ENCODE peak calls at places on chromosomes 6 and 20, in ten cellular contexts. H, W, R, Q, J, P, I, V, A and F are unnamed samples.

GRCh38 chr6:108844632-108845031 is 3.6 kb upstream of the ARMC2 start:
- DNase-seq in H (no peak), W (no peak), R (no peak), Q (no peak), J (no peak), P (no peak), I (no peak), V (no peak), A (no peak), F (no peak)

GRCh38 chr6:54085526-54085925 is 25.7 kb upstream of the MLIP start:
- DNase-seq in H (peak; percentile 62), W (peak; percentile 7), R (no peak), Q (no peak), J (no peak), P (no peak), I (no peak), V (no peak), A (no peak), F (no peak)

GRCh38 chr6:40185486-40185885 is 251.2 kb upstream of the MOCS1 start:
- DNase-seq in H (no peak), W (no peak), R (no peak), Q (no peak), J (no peak), P (no peak), I (no peak), V (no peak), A (no peak), F (no peak)

GRCh38 chr20:32626859-32627636 is 41.9 kb upstream of the NOL4L start:
- DNase-seq in H (peak; percentile 35), W (peak; percentile 68), R (no peak), Q (no peak), J (peak; percentile 20), P (no peak), I (no peak), V (no peak), A (no peak), F (peak; percentile 64)

GRCh38 chr6:106626485-106626884 is 2.8 kb downstream of the RTN4IP1 start:
- DNase-seq in H (no peak), W (no peak), R (no peak), Q (no peak), J (no peak), P (no peak), I (no peak), V (no peak), A (no peak), F (no peak)

GRCh38 chr20:47785900-47786762 is 850 bp upstream of the SULF2 start:
- DNase-seq in H (peak; percentile 71), W (peak; percentile 55), R (peak; percentile 97), Q (peak; percentile 34), J (peak; percentile 60), P (peak; percentile 90), I (peak; percentile 69), V (peak; percentile 75), A (peak; percentile 74), F (peak; percentile 78)

GRCh38 chr6:109083657-109084056 is 11.0 kb downstream of the SESN1 start:
- DNase-seq in H (no peak), W (no peak), R (no peak), Q (no peak), J (no peak), P (no peak), I (no peak), V (no peak), A (no peak), F (no peak)

GRCh38 chr6:129507846-129508245 is 202.1 kb downstream of the ARHGAP18 start:
- DNase-seq in H (no peak), W (no peak), R (no peak), Q (no peak), J (no peak), P (no peak), I (no peak), V (no peak), A (no peak), F (no peak)

GRCh38 chr6:37038297-37039198 is 33.1 kb downstream of the FGD2 start:
- DNase-seq in H (peak; percentile 74), W (no peak), R (no peak), Q (no peak), J (peak; percentile 94), P (no peak), I (no peak), V (peak; percentile 79), A (no peak), F (peak; percentile 28)

GRCh38 chr6:112026933-112027332 is 27.0 kb upstream of the CCN6 start:
- DNase-seq in H (no peak), W (no peak), R (no peak), Q (no peak), J (no peak), P (no peak), I (no peak), V (no peak), A (no peak), F (no peak)

GRCh38 chr6:56692586-56693245 is 50.0 kb upstream of the DST start:
- DNase-seq in H (no peak), W (peak; percentile 66), R (no peak), Q (no peak), J (no peak), P (no peak), I (no peak), V (no peak), A (no peak), F (peak; percentile 63)

GRCh38 chr6:105272783-105273182 is 93.0 kb upstream of the POPDC3 start:
- DNase-seq in H (peak; percentile 25), W (no peak), R (no peak), Q (no peak), J (peak; percentile 47), P (peak; percentile 42), I (peak; percentile 52), V (no peak), A (no peak), F (no peak)

GRCh38 chr6:81289229-81289628 is 463.3 kb downstream of the TENT5A start:
- DNase-seq in H (no peak), W (no peak), R (no peak), Q (no peak), J (no peak), P (no peak), I (no peak), V (no peak), A (no peak), F (no peak)

GRCh38 chr6:158536891-158537798 is 22.7 kb upstream of the TMEM181 start:
- DNase-seq in H (peak; percentile 54), W (peak; percentile 67), R (no peak), Q (no peak), J (peak; percentile 57), P (peak; percentile 33), I (peak; percentile 84), V (peak; percentile 58), A (peak; percentile 55), F (peak; percentile 24)

GRCh38 chr20:52631469-52631868 is 340.7 kb upstream of the TSHZ2 start:
- DNase-seq in H (no peak), W (no peak), R (no peak), Q (no peak), J (no peak), P (no peak), I (no peak), V (no peak), A (no peak), F (no peak)

GRCh38 chr6:167056370-167056769 is 57.2 kb downstream of the CEP43 start:
- DNase-seq in H (no peak), W (peak; percentile 63), R (no peak), Q (peak; percentile 29), J (no peak), P (no peak), I (no peak), V (no peak), A (no peak), F (no peak)

GRCh38 chr20:58140787-58141396 is 87.6 kb downstream of the ANKRD60 start:
- DNase-seq in H (no peak), W (no peak), R (no peak), Q (no peak), J (no peak), P (no peak), I (no peak), V (no peak), A (no peak), F (no peak)

GRCh38 chr6:131613296-131613925 is 14.6 kb downstream of the MED23 start:
- DNase-seq in H (no peak), W (no peak), R (no peak), Q (no peak), J (no peak), P (no peak), I (no peak), V (no peak), A (no peak), F (no peak)

GRCh38 chr20:430091-430999 is 22.2 kb downstream of the RBCK1 start:
- DNase-seq in H (peak; percentile 49), W (no peak), R (no peak), Q (no peak), J (no peak), P (no peak), I (no peak), V (no peak), A (no peak), F (no peak)

GRCh38 chr20:40160151-40160550 is 528.9 kb downstream of the MAFB start:
- DNase-seq in H (peak; percentile 41), W (peak; percentile 51), R (peak; percentile 6), Q (no peak), J (peak; percentile 22), P (peak; percentile 33), I (peak; percentile 67), V (peak; percentile 46), A (peak; percentile 62), F (peak; percentile 51)

GRCh38 chr6:127776320-127776719 is 124.5 kb downstream of the THEMIS start:
- DNase-seq in H (no peak), W (no peak), R (no peak), Q (no peak), J (no peak), P (no peak), I (no peak), V (no peak), A (no peak), F (no peak)

GRCh38 chr6:29958046-29958445 is 15.7 kb downstream of the HLA-A start:
- DNase-seq in H (no peak), W (no peak), R (no peak), Q (no peak), J (no peak), P (no peak), I (no peak), V (no peak), A (no peak), F (no peak)

GRCh38 chr6:127225497-127225896 is 41.2 kb upstream of the RNF146 start:
- DNase-seq in H (no peak), W (no peak), R (no peak), Q (no peak), J (no peak), P (no peak), I (no peak), V (no peak), A (no peak), F (no peak)

GRCh38 chr6:11263185-11263817 is 30.8 kb upstream of the NEDD9 start:
- DNase-seq in H (peak; percentile 42), W (no peak), R (peak; percentile 54), Q (no peak), J (peak; percentile 63), P (peak; percentile 20), I (peak; percentile 46), V (peak; percentile 78), A (no peak), F (no peak)

GRCh38 chr6:62285612-62286469 is at the start of gene KHDRBS2:
- DNase-seq in H (peak; percentile 92), W (peak; percentile 91), R (peak; percentile 8), Q (peak; percentile 95), J (peak; percentile 88), P (no peak), I (peak; percentile 93), V (peak; percentile 75), A (no peak), F (peak; percentile 93)

GRCh38 chr6:16278048-16278724 is 39.8 kb downstream of the GMPR start:
- DNase-seq in H (no peak), W (no peak), R (no peak), Q (no peak), J (no peak), P (peak; percentile 64), I (no peak), V (no peak), A (no peak), F (no peak)

GRCh38 chr6:112432853-112433252 is 85.7 kb downstream of the RFPL4B start:
- DNase-seq in H (no peak), W (no peak), R (no peak), Q (no peak), J (no peak), P (no peak), I (no peak), V (no peak), A (no peak), F (no peak)

GRCh38 chr6:37988131-37988530 is 168.6 kb downstream of the ZFAND3 start:
- DNase-seq in H (no peak), W (no peak), R (no peak), Q (no peak), J (no peak), P (no peak), I (no peak), V (no peak), A (no peak), F (no peak)